ENCODE peak calls at places on chromosomes 1 and 21, in eight cellular contexts. N, P, O, L, I, K, Q and F are unnamed samples.
A peak's percentile ranks its signal among the peaks of the same experiment; 100 is the strongest.

GRCh38 chr1:86825294-86825693 is 88.6 kb downstream of the SELENOF start:
- DNase-seq in I (peak; percentile 67), L (no peak), P (peak; percentile 38), N (no peak), K (no peak), Q (no peak), O (no peak), F (no peak)

GRCh38 chr1:167332503-167332902 is 111.8 kb downstream of the POU2F1 start:
- DNase-seq in P (peak; percentile 36), K (no peak), O (no peak), I (no peak), L (no peak), N (peak; percentile 5), Q (no peak), F (no peak)

GRCh38 chr1:16900771-16901170 is 5.0 kb downstream of the RNU1-2 start:
- DNase-seq in L (no peak), O (no peak), N (no peak), Q (no peak), I (no peak), P (no peak), K (no peak), F (no peak)

GRCh38 chr21:44761011-44761729 is 40.5 kb downstream of the UBE2G2 start:
- DNase-seq in K (no peak), L (peak; percentile 50), I (no peak), O (no peak), Q (no peak), P (no peak), N (no peak), F (no peak)

GRCh38 chr1:41498809-41499208 is 14.3 kb upstream of the EDN2 start:
- DNase-seq in K (no peak), L (peak; percentile 88), I (no peak), N (peak; percentile 65), P (peak; percentile 38), Q (peak; percentile 81), O (no peak), F (no peak)

GRCh38 chr1:178408869-178409268 is 87.9 kb downstream of the CLEC20A start:
- DNase-seq in O (no peak), P (peak; percentile 8), N (no peak), L (no peak), K (no peak), Q (no peak), I (no peak), F (no peak)

GRCh38 chr1:187928288-187928687 is 1099.5 kb downstream of the PLA2G4A start:
- DNase-seq in N (peak; percentile 7), P (peak; percentile 36), Q (no peak), O (no peak), K (no peak), I (peak; percentile 36), L (no peak), F (no peak)

GRCh38 chr1:113247805-113248204 is 142.5 kb upstream of the MAGI3 start:
- DNase-seq in I (no peak), K (no peak), P (no peak), O (no peak), L (no peak), N (no peak), Q (no peak), F (no peak)

GRCh38 chr1:199020046-199020445 is 381.2 kb downstream of the PTPRC start:
- DNase-seq in Q (no peak), K (no peak), P (no peak), I (no peak), L (no peak), N (no peak), O (no peak), F (no peak)

GRCh38 chr1:50329332-50329932 is 93.8 kb downstream of the DMRTA2 start:
- DNase-seq in L (peak; percentile 85), N (peak; percentile 50), I (no peak), K (no peak), O (no peak), P (no peak), Q (no peak), F (no peak)

GRCh38 chr1:224080082-224080774 is 33.7 kb upstream of the FBXO28 start:
- DNase-seq in L (no peak), K (no peak), N (no peak), I (no peak), P (peak; percentile 77), O (no peak), Q (no peak), F (no peak)

GRCh38 chr21:45630066-45630694 is 13.3 kb upstream of the PCBP3 start:
- DNase-seq in O (no peak), N (no peak), L (no peak), K (no peak), I (no peak), Q (no peak), P (no peak), F (no peak)

GRCh38 chr1:14844359-14844758 is 245.9 kb downstream of the KAZN start:
- DNase-seq in Q (no peak), N (no peak), L (no peak), P (no peak), O (no peak), K (no peak), I (no peak), F (no peak)

GRCh38 chr1:59128784-59129227 is 168.1 kb upstream of the FGGY start:
- DNase-seq in L (no peak), N (peak; percentile 26), O (no peak), I (peak; percentile 88), K (no peak), Q (no peak), P (peak; percentile 44), F (no peak)

GRCh38 chr21:43991447-43991991 is 20.6 kb upstream of the TRAPPC10 start:
- DNase-seq in I (no peak), P (no peak), L (no peak), Q (no peak), N (no peak), O (no peak), K (peak; percentile 53), F (no peak)

GRCh38 chr1:64663654-64664053 is 81.2 kb upstream of the RAVER2 start:
- DNase-seq in K (no peak), O (no peak), N (no peak), Q (no peak), I (no peak), P (peak; percentile 7), L (no peak), F (no peak)

GRCh38 chr1:81780705-81781454 is 19.9 kb upstream of the ADGRL2 start:
- DNase-seq in O (no peak), N (no peak), L (no peak), I (no peak), P (no peak), K (no peak), Q (no peak), F (no peak)

DNA sequence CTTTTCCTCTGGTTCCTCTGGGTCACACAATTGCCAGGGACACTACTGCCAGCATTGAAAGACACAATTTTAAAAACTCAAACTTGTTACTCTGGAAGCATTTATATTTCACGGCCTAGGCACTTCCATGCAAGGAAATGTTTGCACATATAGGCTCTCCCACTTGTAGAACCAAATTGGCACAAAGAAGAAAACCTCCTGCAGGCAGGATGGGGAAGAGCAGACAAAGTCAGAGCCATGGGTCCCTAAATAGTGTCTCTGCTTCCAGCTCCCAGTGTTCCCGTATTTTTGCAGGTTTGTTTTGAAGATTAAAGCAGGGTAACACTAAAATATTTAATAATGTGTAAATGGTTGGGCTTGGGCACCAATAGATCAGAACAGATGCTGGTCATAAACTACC is 19.0 kb upstream of the ADGRL2 start:
- DNase-seq in I (no peak), Q (no peak), L (no peak), K (no peak), P (no peak), N (no peak), O (no peak), F (no peak)
- TF ChIP-seq CTCF in I (peak; percentile 12), Q (no peak), L (no peak), K (no peak), P (no peak), N (no peak), O (no peak), F (no peak)

DNA sequence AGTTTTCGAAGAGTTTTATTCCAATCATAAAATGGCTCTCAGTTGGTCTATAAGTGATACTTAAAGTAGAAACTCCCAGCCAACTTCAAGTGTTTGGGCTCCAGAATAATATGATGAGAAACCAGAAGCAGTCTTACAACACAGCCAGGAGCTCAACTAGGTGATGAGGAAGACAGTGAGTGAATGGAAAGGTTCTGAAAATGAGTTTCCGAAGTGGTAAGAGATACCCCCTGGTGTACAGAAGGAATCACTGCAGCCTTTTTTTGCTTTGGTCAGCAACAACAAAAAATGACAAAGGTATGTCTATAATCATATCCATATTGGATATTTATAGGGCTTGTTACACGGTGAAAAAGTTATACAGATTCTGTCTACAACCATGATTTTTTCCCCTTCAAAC is 16.5 kb downstream of the KRTAP19-1 start:
- DNase-seq in L (no peak), K (no peak), N (peak; percentile 4), I (no peak), O (no peak), Q (no peak), P (no peak), F (no peak)
- TF ChIP-seq CTCF in L (no peak), K (no peak), N (peak; percentile 70), I (peak; percentile 50), O (no peak), Q (no peak), P (peak; percentile 4), F (peak; percentile 64)

GRCh38 chr1:53420331-53420730 is 38.9 kb upstream of the DMRTB1 start:
- DNase-seq in I (peak; percentile 23), Q (no peak), L (no peak), K (no peak), N (no peak), P (no peak), O (no peak), F (no peak)

GRCh38 chr1:53416264-53416663 is 42.9 kb upstream of the DMRTB1 start:
- DNase-seq in K (no peak), I (no peak), N (no peak), O (no peak), P (no peak), Q (no peak), L (no peak), F (no peak)

GRCh38 chr1:53415432-53415831 is 43.8 kb upstream of the DMRTB1 start:
- DNase-seq in Q (no peak), I (no peak), O (no peak), K (peak; percentile 39), L (no peak), P (no peak), N (no peak), F (no peak)

GRCh38 chr1:53417003-53417402 is 42.2 kb upstream of the DMRTB1 start:
- DNase-seq in Q (no peak), N (no peak), L (no peak), O (no peak), K (no peak), P (no peak), I (no peak), F (no peak)

GRCh38 chr1:53421208-53421607 is 38.0 kb upstream of the DMRTB1 start:
- DNase-seq in K (no peak), L (no peak), I (no peak), N (no peak), Q (no peak), P (no peak), O (no peak), F (no peak)
- TF ChIP-seq CTCF in K (no peak), L (no peak), I (no peak), N (no peak), Q (no peak), P (no peak), O (no peak), F (no peak)

DNA sequence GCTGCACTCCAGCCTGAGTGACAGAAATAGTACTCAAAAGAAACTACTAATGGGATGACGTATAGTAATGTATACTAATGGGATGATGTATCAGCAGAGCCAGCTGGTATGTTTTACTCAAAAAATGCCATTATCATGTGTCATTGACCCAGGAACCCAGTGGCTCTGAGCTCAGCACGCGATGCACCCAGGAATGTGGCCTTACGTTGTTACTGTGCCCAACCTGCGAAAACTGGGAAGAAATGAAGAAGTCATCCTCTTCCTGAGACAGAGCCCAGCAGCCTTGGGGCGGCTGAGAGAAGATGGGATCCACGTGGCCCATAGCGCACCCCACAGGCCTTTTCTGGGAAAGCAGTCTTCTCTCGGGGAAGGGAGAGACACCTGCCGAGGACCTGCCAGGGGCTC is 8.8 kb downstream of the UBE2J2 start:
- DNase-seq in L (no peak), I (peak; percentile 87), N (peak; percentile 85), O (no peak), P (peak; percentile 100), Q (no peak), K (no peak), F (no peak)
- TF ChIP-seq CTCF in L (no peak), I (peak; percentile 53), N (no peak), O (no peak), P (peak; percentile 72), Q (no peak), K (no peak), F (peak; percentile 13)